ENCODE peak calls at places on chromosomes 7 and 10, in seven cellular contexts. I is spleen, E is left ventricle myocardium inferior, L is fibroblast of lung, R is body of pancreas, P is ovary, G is A673. B is an unnamed sample.

GRCh38 chr10:73439055-73439454 is 5.7 kb upstream of the MSS51 start:
- DNase-seq in R (no peak), I (no peak), L (peak; percentile 45), P (no peak), G (no peak), E (no peak), B (peak; percentile 47)

GRCh38 chr10:79102056-79102874 is 33.5 kb downstream of the ZMIZ1 start:
- DNase-seq in E (peak; percentile 65), L (peak; percentile 71), R (no peak), P (peak; percentile 90), I (peak; percentile 72), G (no peak), B (no peak)

GRCh38 chr10:75651452-75651851 is 220.0 kb downstream of the LRMDA start:
- DNase-seq in P (no peak), E (no peak), R (no peak), I (no peak), G (no peak), L (peak; percentile 29), B (peak; percentile 21)

GRCh38 chr10:17038627-17039026 is 91.0 kb downstream of the CUBN start:
- DNase-seq in E (peak; percentile 59), I (no peak), P (peak; percentile 68), G (no peak), L (peak; percentile 83), R (no peak), B (peak; percentile 87)

GRCh38 chr7:145831616-145832206 is 284.9 kb upstream of the CNTNAP2 start:
- DNase-seq in G (no peak), I (no peak), L (no peak), R (no peak), E (no peak), P (no peak), B (no peak)

GRCh38 chr7:104951546-104951945 is 62.5 kb upstream of the KMT2E start:
- DNase-seq in G (no peak), E (no peak), R (no peak), L (peak; percentile 65), I (no peak), P (no peak), B (peak; percentile 49)

GRCh38 chr10:114271014-114271778 is 32.1 kb downstream of the VWA2 start:
- DNase-seq in E (no peak), R (no peak), I (no peak), L (no peak), P (no peak), G (no peak), B (no peak)

GRCh38 chr10:34864156-34865075 is 49.3 kb upstream of the PARD3 start:
- DNase-seq in E (no peak), R (no peak), G (no peak), P (no peak), I (no peak), L (peak; percentile 48), B (no peak)

GRCh38 chr10:133362846-133363245 is 5.0 kb upstream of the FUOM start:
- DNase-seq in G (no peak), P (no peak), L (no peak), I (no peak), E (no peak), R (no peak), B (no peak)

GRCh38 chr7:32091608-32092210 is 21.5 kb upstream of the PDE1C start:
- DNase-seq in P (no peak), I (no peak), L (no peak), G (no peak), E (no peak), R (no peak), B (no peak)

GRCh38 chr7:139783647-139784385 is 6.0 kb upstream of the HIPK2 start:
- DNase-seq in E (no peak), R (no peak), G (no peak), P (no peak), L (no peak), I (no peak), B (no peak)

GRCh38 chr7:4765776-4766490 is 9.5 kb upstream of the AP5Z1 start:
- DNase-seq in G (no peak), P (no peak), L (no peak), E (no peak), R (no peak), I (no peak), B (no peak)

DNA sequence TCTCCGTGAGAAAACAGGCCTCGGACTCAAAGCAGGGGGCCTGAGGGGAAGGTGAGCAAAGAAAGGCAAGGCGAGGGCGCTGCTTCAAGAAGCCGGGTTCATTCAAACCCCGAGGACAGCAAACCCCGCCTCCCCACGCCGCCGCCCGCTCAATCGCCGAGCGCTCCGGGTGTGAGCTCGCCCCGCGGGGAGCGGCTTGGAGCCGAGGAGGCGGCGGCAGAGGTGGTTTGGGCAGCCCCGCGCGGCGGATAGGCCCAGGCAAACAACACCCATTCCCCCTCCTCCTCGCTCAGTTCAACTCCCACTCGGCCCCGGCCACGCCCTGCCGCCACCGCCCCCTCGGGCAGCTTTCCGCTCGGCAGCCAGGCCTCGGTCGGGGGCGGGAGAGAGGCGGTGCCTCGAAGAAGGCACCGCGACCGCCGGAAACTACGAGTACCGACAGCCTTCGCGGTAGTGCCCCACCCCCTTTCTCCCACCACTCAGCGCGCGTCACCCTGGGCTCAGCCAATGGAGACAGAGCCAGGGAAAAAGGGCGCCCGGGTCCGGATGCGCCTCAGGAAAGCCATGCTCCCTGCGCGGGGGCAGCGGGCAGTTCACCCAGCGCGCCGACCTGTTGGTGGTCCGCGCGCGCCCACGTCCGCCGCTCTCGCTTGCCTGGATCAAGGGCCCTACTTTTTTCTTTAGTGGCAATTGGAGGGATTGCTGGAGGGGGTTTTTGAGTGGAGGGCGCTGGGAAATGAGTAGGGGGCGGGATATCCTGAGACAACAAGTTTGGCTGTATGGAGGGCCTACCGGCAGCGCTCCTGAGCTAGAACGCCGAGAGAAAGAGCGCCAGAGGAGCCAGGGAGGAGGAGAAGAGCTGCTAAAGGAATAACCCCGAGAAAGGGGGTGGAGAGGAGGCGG is 674 bp upstream of the SP4 start:
- DNase-seq in P (peak; percentile 99), I (peak; percentile 100), L (peak; percentile 98), R (peak; percentile 99), G (peak; percentile 99), E (peak; percentile 99), B (peak; percentile 99)
- TF ChIP-seq CTCF in P (peak; percentile 23), I (peak; percentile 74), L (no peak), R (no peak), G (no peak), E (peak; percentile 42), B (no peak)

GRCh38 chr7:101486764-101487458 is 124.2 kb downstream of the COL26A1 start:
- DNase-seq in P (peak; percentile 63), L (no peak), E (no peak), R (no peak), G (no peak), I (no peak), B (no peak)
- H3K4me3 ChIP-seq in P (no peak overlapping the region), L (no peak overlapping the region), E (no peak overlapping the region), R (no peak overlapping the region), G (no peak overlapping the region), I (no peak overlapping the region), B (no peak overlapping the region)

DNA sequence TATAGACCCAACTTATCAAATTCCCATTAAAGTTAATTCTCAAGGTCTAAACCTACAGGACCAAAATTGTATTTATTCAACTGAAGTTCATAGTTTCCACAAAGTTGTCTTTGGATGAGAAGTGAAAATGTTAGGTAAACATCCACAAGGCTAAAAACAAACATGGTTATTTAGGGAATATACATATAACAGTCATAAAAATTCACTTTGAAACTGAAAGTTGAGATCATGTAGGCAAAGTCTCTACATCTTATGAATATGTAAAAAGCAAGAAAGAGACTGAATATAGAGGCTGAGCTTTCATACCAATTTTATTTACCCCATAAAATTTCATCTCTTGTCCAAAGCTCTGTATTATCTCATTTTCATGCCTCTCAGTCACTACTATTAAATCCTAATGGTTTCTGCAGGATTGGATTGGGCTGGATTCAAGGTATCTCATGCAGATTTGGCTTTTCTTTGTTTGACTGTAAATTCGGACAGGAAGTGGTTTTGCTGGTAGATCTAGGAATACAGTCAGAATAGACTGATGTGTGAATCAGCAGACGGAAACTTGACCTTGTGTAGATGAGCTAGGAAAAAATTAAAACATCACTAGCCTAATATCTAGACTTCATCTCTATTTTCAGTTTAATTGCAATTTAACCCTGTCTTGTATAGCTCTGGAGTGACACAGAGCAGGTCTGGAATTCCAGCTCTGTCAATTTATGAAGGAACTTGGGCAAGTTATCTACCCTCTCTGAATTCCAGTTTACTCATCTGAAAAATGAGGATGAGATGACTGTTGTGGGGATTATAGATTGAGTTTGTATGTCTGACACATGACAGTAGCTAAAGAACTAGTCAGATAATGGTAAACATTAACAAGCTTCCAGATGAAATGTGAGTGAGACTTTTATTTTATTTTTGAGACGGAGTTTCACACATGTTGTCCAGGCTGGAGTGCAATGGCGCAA is 27.3 kb upstream of the SKAP2 start:
- DNase-seq in P (no peak), E (no peak), R (no peak), G (no peak), I (no peak), L (no peak), B (no peak)
- TF ChIP-seq CTCF in P (no peak), E (no peak), R (no peak), G (no peak), I (no peak), L (no peak), B (no peak)

GRCh38 chr7:15685358-15686181 is 913 bp downstream of the MEOX2 start:
- DNase-seq in G (peak; percentile 16), L (peak; percentile 96), R (no peak), P (peak; percentile 58), E (peak; percentile 67), I (no peak), B (peak; percentile 86)

GRCh38 chr7:15682751-15683150 is 3.7 kb downstream of the MEOX2 start:
- DNase-seq in E (no peak), R (no peak), I (no peak), L (peak; percentile 73), G (no peak), P (no peak), B (no peak)

GRCh38 chr7:15686209-15686956 is at the start of gene MEOX2:
- DNase-seq in R (no peak), L (peak; percentile 89), E (peak; percentile 84), I (no peak), G (peak; percentile 7), P (peak; percentile 78), B (peak; percentile 63)

GRCh38 chr7:15684834-15685233 is 1.6 kb downstream of the MEOX2 start:
- DNase-seq in E (peak; percentile 21), R (no peak), I (no peak), L (peak; percentile 84), P (peak; percentile 35), G (peak; percentile 4), B (no peak)

DNA sequence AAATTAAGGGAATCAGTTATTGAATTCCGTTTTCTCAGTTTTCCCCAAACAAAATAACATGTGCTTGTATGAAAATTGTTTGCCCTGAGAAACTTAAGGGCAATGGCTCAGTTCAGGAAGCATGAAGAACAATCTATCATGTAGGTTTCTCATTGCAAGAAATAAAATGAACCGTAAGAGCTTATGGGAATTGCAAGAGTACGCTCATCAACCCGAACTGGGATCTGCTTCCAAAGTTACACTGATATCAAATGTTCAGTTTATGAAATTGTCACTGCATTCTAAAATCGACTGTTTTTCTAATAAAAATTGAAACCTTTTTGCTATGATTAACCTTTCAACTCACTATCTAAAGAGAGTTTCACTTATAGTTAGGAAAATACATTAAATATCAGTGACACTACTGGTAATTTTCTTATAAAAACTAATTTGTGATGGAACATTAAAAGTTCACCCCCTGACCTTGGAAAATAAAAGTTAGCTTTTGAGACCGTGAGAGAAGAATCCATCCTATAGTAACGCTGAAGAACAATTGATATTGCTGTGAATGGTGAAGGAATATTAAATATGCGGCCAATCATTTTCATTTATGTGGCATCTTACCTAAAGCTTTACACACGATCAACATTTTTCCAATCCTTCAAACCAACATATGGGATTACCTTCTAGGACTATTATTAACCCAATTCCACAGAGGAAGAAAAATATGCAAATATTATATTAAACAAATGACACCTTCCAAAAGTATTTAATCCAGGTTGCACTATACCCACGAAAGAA is 2.3 kb downstream of the MEOX2 start:
- DNase-seq in R (no peak), G (no peak), P (no peak), I (no peak), E (no peak), L (peak; percentile 86), B (no peak)
- H3K4me3 ChIP-seq in R (no peak overlapping the region), G (no peak overlapping the region), P (no peak overlapping the region), I (no peak overlapping the region), E (peak overlapping the region; percentile 75), L (peak overlapping the region; percentile 73), B (peak overlapping the region; percentile 73)

GRCh38 chr10:132360766-132361447 is 28.9 kb downstream of the LRRC27 start:
- DNase-seq in G (no peak), P (peak; percentile 53), E (no peak), R (no peak), L (no peak), I (peak; percentile 82), B (no peak)
- TF ChIP-seq CTCF in G (peak; percentile 77), P (no peak), E (peak; percentile 63), R (peak; percentile 41), L (peak; percentile 19), I (peak; percentile 49), B (peak; percentile 40)

B was measured in foreskin fibroblast.